ENCODE peak calls at places on chromosome 18, in five cellular contexts. O is WTC11, Q is mucosa of gallbladder, V is Calu3, E is Ammon's horn. G is an unnamed sample.

GRCh38 chr18:33231474-33232317 is 208.8 kb downstream of the CCDC178 start:
- DNase-seq in O (peak; percentile 88), Q (peak; percentile 67), V (peak; percentile 77), E (peak; percentile 85), G (peak; percentile 38)

GRCh38 chr18:35693829-35694228 is 112.3 kb downstream of the GALNT1 start:
- DNase-seq in O (no peak), Q (no peak), V (no peak), E (no peak), G (no peak)

GRCh38 chr18:30039201-30039600 is 1003.3 kb downstream of the DSC3 start:
- DNase-seq in O (no peak), Q (no peak), V (no peak), E (no peak), G (no peak)

GRCh38 chr18:3321133-3321812 is 59.3 kb downstream of the MYL12B start:
- DNase-seq in O (no peak), Q (peak; percentile 65), V (peak; percentile 77), E (no peak), G (no peak)

GRCh38 chr18:42289526-42289925 is 334.5 kb downstream of the PIK3C3 start:
- DNase-seq in O (no peak), Q (no peak), V (no peak), E (no peak), G (no peak)

GRCh38 chr18:419542-420175 is 80.8 kb downstream of the COLEC12 start:
- DNase-seq in O (no peak), Q (no peak), V (no peak), E (no peak), G (no peak)

GRCh38 chr18:32441536-32441935 is 29.1 kb downstream of the GAREM1 start:
- DNase-seq in O (no peak), Q (no peak), V (no peak), E (no peak), G (no peak)

GRCh38 chr18:79644006-79644665 is 35.5 kb upstream of the CTDP1 start:
- DNase-seq in O (peak; percentile 88), Q (peak; percentile 22), V (peak; percentile 72), E (peak; percentile 74), G (peak; percentile 47)

GRCh38 chr18:3538456-3538855 is 88.5 kb downstream of the TGIF1 start:
- DNase-seq in O (no peak), Q (no peak), V (no peak), E (peak; percentile 23), G (no peak)

GRCh38 chr18:49591775-49592174 is 29.9 kb downstream of the LIPG start:
- DNase-seq in O (no peak), Q (no peak), V (no peak), E (no peak), G (peak; percentile 59)